ENCODE peak calls at places on chromosomes 5 and 9, in five cellular contexts. O is SK-N-SH, H is GM12878, E is K562, Q is H1. Z is an unnamed sample.

GRCh38 chr9:122032346-122032745 is 60.8 kb downstream of the TTLL11 start:
- DNase-seq in O (no peak), H (no peak), E (no peak), Q (no peak), Z (no peak)

GRCh38 chr9:86020731-86021130 is 78.6 kb downstream of the GOLM1 start:
- DNase-seq in O (no peak), H (no peak), E (no peak), Q (no peak), Z (no peak)

GRCh38 chr9:88776717-88777497 is 214.4 kb upstream of the S1PR3 start:
- DNase-seq in O (no peak), H (no peak), E (peak; percentile 17), Q (no peak), Z (peak; percentile 15)

GRCh38 chr9:12989669-12990068 is 214.8 kb downstream of the LURAP1L start:
- DNase-seq in O (no peak), H (no peak), E (no peak), Q (no peak), Z (no peak)

GRCh38 chr9:78510035-78510434 is 213.1 kb downstream of the PSAT1 start:
- DNase-seq in O (no peak), H (no peak), E (no peak), Q (no peak), Z (no peak)

GRCh38 chr5:127029513-127030258 is 672 bp downstream of the MARCHF3 start:
- DNase-seq in O (peak; percentile 64), H (no peak), E (peak; percentile 46), Q (peak; percentile 73), Z (peak; percentile 66)

GRCh38 chr5:138986186-138986775 is 111.1 kb upstream of the LRRTM2 start:
- DNase-seq in O (peak; percentile 45), H (no peak), E (no peak), Q (peak; percentile 6), Z (no peak)

GRCh38 chr9:100308965-100309564 is 43.7 kb downstream of the TEX10 start:
- DNase-seq in O (no peak), H (no peak), E (no peak), Q (no peak), Z (no peak)

GRCh38 chr9:126532489-126532888 is 81.2 kb upstream of the LMX1B start:
- DNase-seq in O (peak; percentile 50), H (no peak), E (no peak), Q (no peak), Z (no peak)

DNA sequence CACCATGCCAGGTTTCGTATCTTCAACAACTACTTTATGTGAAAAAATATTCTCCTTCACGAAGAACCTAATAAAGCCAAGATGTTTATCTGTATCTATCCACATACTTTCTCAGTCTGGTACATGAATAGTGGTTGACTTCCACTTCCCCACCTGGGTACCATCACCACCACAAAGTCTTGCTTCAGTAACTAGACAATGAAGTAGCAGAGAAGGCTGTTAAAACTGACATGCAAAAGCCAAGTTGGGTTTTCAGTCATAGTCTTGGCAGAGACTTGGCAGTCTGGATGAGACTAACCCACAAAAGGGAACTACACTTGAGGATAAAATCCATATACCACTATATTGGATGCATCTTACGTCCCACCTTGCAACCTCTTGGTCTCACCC is 5.0 kb downstream of the P4HA2 start:
- DNase-seq in O (no peak), H (peak; percentile 38), E (no peak), Q (no peak), Z (no peak)
- TF ChIP-seq TAF1 in O (no peak), H (no peak), E (no peak), Q (no peak), Z (no peak)

DNA sequence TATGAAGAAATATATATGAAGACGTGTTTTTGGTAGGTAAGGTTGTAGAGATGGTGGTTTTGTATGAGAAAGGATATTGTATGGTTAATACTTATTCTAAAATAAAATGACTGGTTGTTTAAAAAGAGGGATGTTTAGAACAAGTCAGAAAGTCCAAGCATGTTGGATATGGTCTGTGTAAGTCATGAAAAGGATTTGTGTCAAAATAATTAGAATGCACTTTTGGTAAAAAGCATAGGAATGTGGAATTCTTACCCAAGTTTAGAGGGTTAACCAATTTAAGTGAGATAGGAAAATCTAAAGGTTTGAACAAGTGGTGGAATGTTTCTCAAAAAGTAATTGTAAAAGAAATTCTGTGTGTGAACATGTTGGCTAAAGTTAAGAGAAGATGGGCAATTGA is 1556.5 kb upstream of the C9orf72 start:
- DNase-seq in O (no peak), H (no peak), E (no peak), Q (no peak), Z (no peak)
- H3K9me3 ChIP-seq in O (peaks cover 13% of the 10 kb centered on the region), H (no peaks in the 10 kb centered on the region), E (no peaks in the 10 kb centered on the region), Q (peaks cover 59% of the 10 kb centered on the region), Z (peaks cover 67% of the 10 kb centered on the region)

GRCh38 chr5:44875661-44876250 is 67.0 kb downstream of the MRPS30 start:
- DNase-seq in O (no peak), H (peak; percentile 55), E (no peak), Q (no peak), Z (peak; percentile 51)

GRCh38 chr5:44885903-44886302 is 77.2 kb downstream of the MRPS30 start:
- DNase-seq in O (no peak), H (peak; percentile 44), E (no peak), Q (no peak), Z (no peak)

GRCh38 chr5:44884036-44884435 is 75.3 kb downstream of the MRPS30 start:
- DNase-seq in O (no peak), H (no peak), E (no peak), Q (no peak), Z (no peak)

DNA sequence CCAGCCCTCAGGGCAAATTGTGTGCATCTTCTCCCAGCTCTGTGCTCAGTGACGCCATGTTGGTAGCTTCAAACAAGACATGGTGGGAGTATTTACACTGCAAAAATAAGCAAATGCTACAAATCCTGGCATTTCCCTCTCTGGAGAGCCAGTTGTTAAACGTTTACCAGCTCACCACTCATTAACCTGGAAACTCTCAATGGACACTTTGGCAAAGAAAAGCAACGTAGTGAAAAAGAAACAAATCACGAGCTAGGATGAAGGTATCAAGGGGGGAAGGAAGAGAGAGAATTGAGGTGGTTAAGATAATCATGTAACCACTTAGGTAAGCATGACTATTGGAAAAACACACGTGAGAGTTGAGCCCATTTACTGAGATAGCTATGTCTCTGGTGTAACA is 72.5 kb downstream of the MRPS30 start:
- DNase-seq in O (no peak), H (no peak), E (no peak), Q (no peak), Z (no peak)
- TF ChIP-seq TAF1 in O (no peak), H (no peak), E (no peak), Q (no peak), Z (no peak)

DNA sequence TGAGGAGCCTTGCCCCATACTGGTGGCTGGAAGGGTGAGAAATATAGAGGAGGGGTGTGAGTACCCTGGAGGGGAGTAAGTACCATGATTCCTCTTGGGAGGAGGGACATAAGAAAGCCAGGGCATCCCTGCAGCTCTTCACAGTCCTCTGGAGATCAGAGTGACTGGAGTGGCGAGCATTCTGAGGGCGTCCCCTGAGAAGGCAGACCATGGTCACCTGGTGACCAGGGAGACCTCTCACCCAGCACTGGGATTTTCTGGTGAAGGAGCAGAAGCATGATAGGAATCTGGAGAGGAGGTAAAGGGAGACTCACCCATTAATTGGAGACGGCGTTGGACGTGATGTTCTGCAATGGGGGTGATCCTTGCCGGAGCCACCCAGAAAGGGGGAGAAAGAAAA is 27.7 kb upstream of the GPX3 start:
- DNase-seq in O (no peak), H (no peak), E (no peak), Q (no peak), Z (no peak)
- H3K9me3 ChIP-seq in O (no peaks in the 10 kb centered on the region), H (no peaks in the 10 kb centered on the region), E (no peaks in the 10 kb centered on the region), Q (peaks cover 7% of the 10 kb centered on the region), Z (no peaks in the 10 kb centered on the region)

GRCh38 chr5:156841737-156842136 is 8.4 kb upstream of the PPP1R2B start:
- DNase-seq in O (no peak), H (no peak), E (no peak), Q (no peak), Z (no peak)
- TF ChIP-seq TAF1 in O (no peak), H (no peak), E (no peak), Q (no peak), Z (no peak)

GRCh38 chr5:3605298-3606010 is 9.8 kb downstream of the IRX1 start:
- DNase-seq in O (peak; percentile 12), H (no peak), E (no peak), Q (no peak), Z (no peak)
- H3K9me3 ChIP-seq in O (no peaks in the 10 kb centered on the region), H (no peaks in the 10 kb centered on the region), E (no peaks in the 10 kb centered on the region), Q (no peaks in the 10 kb centered on the region), Z (no peaks in the 10 kb centered on the region)

GRCh38 chr5:102975457-102976182 is 144.3 kb downstream of the GIN1 start:
- DNase-seq in O (no peak), H (no peak), E (no peak), Q (no peak), Z (no peak)
- TF ChIP-seq TAF1 in O (no peak), H (no peak), E (no peak), Q (no peak), Z (no peak)

GRCh38 chr5:178791976-178792375 is 61.5 kb upstream of the ZNF354A start:
- DNase-seq in O (no peak), H (no peak), E (no peak), Q (no peak), Z (no peak)
- H3K9me3 ChIP-seq in O (no peaks in the 10 kb centered on the region), H (no peaks in the 10 kb centered on the region), E (no peaks in the 10 kb centered on the region), Q (peaks cover 31% of the 10 kb centered on the region), Z (no peaks in the 10 kb centered on the region)

DNA sequence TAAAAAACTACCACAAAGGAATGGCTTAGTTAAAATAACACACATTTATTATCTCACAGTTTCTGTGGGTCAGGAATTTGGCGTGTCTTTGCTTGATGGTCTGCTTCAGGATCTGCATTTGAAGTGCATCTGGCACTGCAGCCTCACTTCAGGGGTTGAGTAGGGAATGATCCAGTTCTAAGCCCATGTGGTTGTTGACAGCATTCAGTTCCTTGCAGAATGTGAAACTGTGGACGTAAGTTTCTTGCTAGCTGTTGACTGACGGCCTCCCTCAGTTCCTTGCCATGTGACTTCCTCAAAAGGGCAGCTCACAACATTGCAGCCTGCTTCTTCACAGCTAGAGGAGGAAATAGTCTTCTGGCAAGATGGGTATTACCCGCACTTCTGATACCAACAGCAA is 2.1 kb upstream of the OGN start:
- DNase-seq in O (no peak), H (peak; percentile 21), E (no peak), Q (no peak), Z (no peak)
- TF ChIP-seq TAF1 in O (no peak), H (no peak), E (no peak), Q (no peak), Z (no peak)

DNA sequence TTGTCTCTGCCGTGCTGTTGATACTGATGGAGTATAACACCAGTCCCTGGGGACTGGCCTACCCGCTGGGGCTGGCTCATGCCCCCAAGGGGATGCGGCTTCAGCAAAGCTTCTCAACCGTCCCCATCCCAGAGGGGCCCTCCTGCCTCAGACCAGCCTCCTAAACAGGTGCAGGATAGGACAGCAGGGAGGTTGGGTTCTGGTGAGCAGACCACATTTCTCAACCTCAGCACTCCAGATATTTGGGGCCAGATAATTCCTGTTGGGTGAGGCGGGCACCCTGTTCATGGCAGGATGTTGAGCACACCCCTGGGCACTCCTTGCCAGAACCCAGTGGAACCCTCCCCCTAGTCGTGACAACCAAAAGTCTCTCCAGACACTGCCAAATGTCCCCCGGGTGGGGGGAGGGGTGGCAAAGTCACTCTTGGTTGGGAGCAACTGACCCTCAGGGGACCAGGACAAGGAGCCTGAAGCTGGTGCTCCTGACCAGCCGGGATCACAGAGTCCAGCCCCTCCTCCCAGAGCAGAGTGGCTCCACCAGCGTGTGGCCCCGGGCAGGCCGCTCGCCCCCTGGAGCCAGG is 107.8 kb downstream of the ZNF354C start:
- DNase-seq in O (no peak), H (no peak), E (no peak), Q (peak; percentile 42), Z (no peak)
- H3K9me3 ChIP-seq in O (no peaks in the 10 kb centered on the region), H (no peaks in the 10 kb centered on the region), E (no peaks in the 10 kb centered on the region), Q (peaks cover 2% of the 10 kb centered on the region), Z (no peaks in the 10 kb centered on the region)

Z was measured in HepG2.